ENCODE peak calls at places on chromosomes 16 and 17, in eight cellular contexts. One of them, this sample, is unnamed.
A peak's percentile ranks its signal among the peaks of the same experiment; 100 is the strongest.

GRCh38 chr17:59641799-59642484 is 22.2 kb downstream of the CLTC start:
- DNase-seq in pancreas: no peak
- DNase-seq in esophagus squamous epithelium: no peak
- DNase-seq in PC-3: peak; percentile 22
- DNase-seq in IMR-90: no peak
- DNase-seq in HepG2: no peak
- DNase-seq in left lung: no peak
- DNase-seq in body of pancreas: no peak
- DNase-seq in this sample: no peak

GRCh38 chr17:58960068-58960467 is 146.6 kb downstream of the TRIM37 start:
- DNase-seq in body of pancreas: peak; percentile 13
- DNase-seq in PC-3: peak; percentile 87
- DNase-seq in esophagus squamous epithelium: no peak
- DNase-seq in HepG2: peak; percentile 59
- DNase-seq in IMR-90: peak; percentile 74
- DNase-seq in pancreas: no peak
- DNase-seq in left lung: no peak
- DNase-seq in this sample: no peak

GRCh38 chr17:30292490-30292858 is 730 bp upstream of the BLMH start:
- DNase-seq in left lung: no peak
- DNase-seq in pancreas: no peak
- DNase-seq in IMR-90: no peak
- DNase-seq in HepG2: no peak
- DNase-seq in esophagus squamous epithelium: no peak
- DNase-seq in body of pancreas: no peak
- DNase-seq in PC-3: no peak
- DNase-seq in this sample: no peak

GRCh38 chr17:28545787-28546415 is 6.5 kb downstream of the UNC119 start:
- DNase-seq in IMR-90: no peak
- DNase-seq in pancreas: no peak
- DNase-seq in PC-3: no peak
- DNase-seq in esophagus squamous epithelium: no peak
- DNase-seq in body of pancreas: no peak
- DNase-seq in HepG2: no peak
- DNase-seq in left lung: no peak
- DNase-seq in this sample: no peak

GRCh38 chr17:4582101-4582501 is 2.2 kb upstream of the SMTNL2 start:
- DNase-seq in HepG2: no peak
- DNase-seq in IMR-90: no peak
- DNase-seq in body of pancreas: no peak
- DNase-seq in left lung: peak; percentile 50
- DNase-seq in PC-3: no peak
- DNase-seq in esophagus squamous epithelium: no peak
- DNase-seq in pancreas: no peak
- DNase-seq in this sample: no peak

GRCh38 chr17:77738666-77739531 is 219.6 kb upstream of the TNRC6C start:
- DNase-seq in pancreas: no peak
- DNase-seq in body of pancreas: no peak
- DNase-seq in PC-3: no peak
- DNase-seq in IMR-90: no peak
- DNase-seq in esophagus squamous epithelium: no peak
- DNase-seq in left lung: no peak
- DNase-seq in HepG2: no peak
- DNase-seq in this sample: no peak

GRCh38 chr17:33522623-33523022 is 229.5 kb upstream of the ASIC2 start:
- DNase-seq in pancreas: no peak
- DNase-seq in HepG2: no peak
- DNase-seq in body of pancreas: no peak
- DNase-seq in left lung: no peak
- DNase-seq in IMR-90: no peak
- DNase-seq in esophagus squamous epithelium: no peak
- DNase-seq in PC-3: no peak
- DNase-seq in this sample: no peak

GRCh38 chr16:15993128-15993527 is 43.7 kb downstream of the ABCC1 start:
- DNase-seq in HepG2: no peak
- DNase-seq in IMR-90: no peak
- DNase-seq in body of pancreas: no peak
- DNase-seq in left lung: no peak
- DNase-seq in pancreas: no peak
- DNase-seq in esophagus squamous epithelium: no peak
- DNase-seq in PC-3: no peak
- DNase-seq in this sample: no peak

GRCh38 chr16:54165174-54165911 is 121.2 kb downstream of the IRX3 start:
- DNase-seq in pancreas: no peak
- DNase-seq in PC-3: no peak
- DNase-seq in body of pancreas: no peak
- DNase-seq in HepG2: peak; percentile 99
- DNase-seq in esophagus squamous epithelium: no peak
- DNase-seq in IMR-90: no peak
- DNase-seq in left lung: no peak
- DNase-seq in this sample: no peak

GRCh38 chr17:13410874-13411273 is 190.9 kb downstream of the HS3ST3A1 start:
- DNase-seq in PC-3: peak; percentile 22
- DNase-seq in HepG2: peak; percentile 57
- DNase-seq in pancreas: peak; percentile 36
- DNase-seq in left lung: no peak
- DNase-seq in esophagus squamous epithelium: no peak
- DNase-seq in body of pancreas: peak; percentile 16
- DNase-seq in IMR-90: peak; percentile 44
- DNase-seq in this sample: no peak

GRCh38 chr16:85901110-85901509 is 2.1 kb downstream of the IRF8 start:
- DNase-seq in pancreas: no peak
- DNase-seq in IMR-90: no peak
- DNase-seq in body of pancreas: no peak
- DNase-seq in HepG2: no peak
- DNase-seq in left lung: no peak
- DNase-seq in esophagus squamous epithelium: no peak
- DNase-seq in PC-3: no peak
- DNase-seq in this sample: no peak

GRCh38 chr17:44599298-44600175 is 42.3 kb downstream of the FZD2 start:
- DNase-seq in esophagus squamous epithelium: peak; percentile 3
- DNase-seq in pancreas: peak; percentile 25
- DNase-seq in body of pancreas: peak; percentile 20
- DNase-seq in left lung: no peak
- DNase-seq in IMR-90: peak; percentile 99
- DNase-seq in HepG2: no peak
- DNase-seq in PC-3: peak; percentile 94
- DNase-seq in this sample: peak; percentile 93

GRCh38 chr17:41518031-41518430 is 659 bp downstream of the KRT15 start:
- DNase-seq in pancreas: no peak
- DNase-seq in PC-3: no peak
- DNase-seq in left lung: no peak
- DNase-seq in esophagus squamous epithelium: no peak
- DNase-seq in body of pancreas: no peak
- DNase-seq in HepG2: no peak
- DNase-seq in IMR-90: no peak
- DNase-seq in this sample: no peak

GRCh38 chr17:45784293-45784582 is at the start of gene CRHR1:
- DNase-seq in HepG2: no peak
- DNase-seq in body of pancreas: no peak
- DNase-seq in IMR-90: no peak
- DNase-seq in PC-3: no peak
- DNase-seq in pancreas: no peak
- DNase-seq in left lung: no peak
- DNase-seq in esophagus squamous epithelium: no peak
- DNase-seq in this sample: no peak

GRCh38 chr17:1872976-1873375 is 43.2 kb downstream of the RPA1 start:
- DNase-seq in esophagus squamous epithelium: no peak
- DNase-seq in pancreas: no peak
- DNase-seq in body of pancreas: no peak
- DNase-seq in HepG2: no peak
- DNase-seq in left lung: no peak
- DNase-seq in IMR-90: no peak
- DNase-seq in PC-3: no peak
- DNase-seq in this sample: no peak

GRCh38 chr16:87489434-87490045 is 3.3 kb downstream of the ZCCHC14 start:
- DNase-seq in PC-3: no peak
- DNase-seq in pancreas: no peak
- DNase-seq in HepG2: peak; percentile 45
- DNase-seq in body of pancreas: no peak
- DNase-seq in esophagus squamous epithelium: no peak
- DNase-seq in IMR-90: no peak
- DNase-seq in left lung: no peak
- DNase-seq in this sample: no peak

GRCh38 chr16:81995651-81996050 is 15.6 kb downstream of the SDR42E1 start:
- DNase-seq in body of pancreas: no peak
- DNase-seq in PC-3: peak; percentile 75
- DNase-seq in esophagus squamous epithelium: no peak
- DNase-seq in IMR-90: peak; percentile 36
- DNase-seq in HepG2: no peak
- DNase-seq in left lung: no peak
- DNase-seq in pancreas: no peak
- DNase-seq in this sample: no peak

GRCh38 chr17:82794781-82795505 is 43.1 kb downstream of the TBCD start:
- DNase-seq in left lung: no peak
- DNase-seq in body of pancreas: peak; percentile 20
- DNase-seq in IMR-90: peak; percentile 20
- DNase-seq in pancreas: no peak
- DNase-seq in PC-3: no peak
- DNase-seq in HepG2: no peak
- DNase-seq in esophagus squamous epithelium: no peak
- DNase-seq in this sample: no peak

GRCh38 chr16:68070249-68070725 is 14.9 kb upstream of the NFATC3 start:
- DNase-seq in IMR-90: no peak
- DNase-seq in PC-3: no peak
- DNase-seq in esophagus squamous epithelium: no peak
- DNase-seq in left lung: no peak
- DNase-seq in HepG2: no peak
- DNase-seq in body of pancreas: no peak
- DNase-seq in pancreas: no peak
- DNase-seq in this sample: no peak

DNA sequence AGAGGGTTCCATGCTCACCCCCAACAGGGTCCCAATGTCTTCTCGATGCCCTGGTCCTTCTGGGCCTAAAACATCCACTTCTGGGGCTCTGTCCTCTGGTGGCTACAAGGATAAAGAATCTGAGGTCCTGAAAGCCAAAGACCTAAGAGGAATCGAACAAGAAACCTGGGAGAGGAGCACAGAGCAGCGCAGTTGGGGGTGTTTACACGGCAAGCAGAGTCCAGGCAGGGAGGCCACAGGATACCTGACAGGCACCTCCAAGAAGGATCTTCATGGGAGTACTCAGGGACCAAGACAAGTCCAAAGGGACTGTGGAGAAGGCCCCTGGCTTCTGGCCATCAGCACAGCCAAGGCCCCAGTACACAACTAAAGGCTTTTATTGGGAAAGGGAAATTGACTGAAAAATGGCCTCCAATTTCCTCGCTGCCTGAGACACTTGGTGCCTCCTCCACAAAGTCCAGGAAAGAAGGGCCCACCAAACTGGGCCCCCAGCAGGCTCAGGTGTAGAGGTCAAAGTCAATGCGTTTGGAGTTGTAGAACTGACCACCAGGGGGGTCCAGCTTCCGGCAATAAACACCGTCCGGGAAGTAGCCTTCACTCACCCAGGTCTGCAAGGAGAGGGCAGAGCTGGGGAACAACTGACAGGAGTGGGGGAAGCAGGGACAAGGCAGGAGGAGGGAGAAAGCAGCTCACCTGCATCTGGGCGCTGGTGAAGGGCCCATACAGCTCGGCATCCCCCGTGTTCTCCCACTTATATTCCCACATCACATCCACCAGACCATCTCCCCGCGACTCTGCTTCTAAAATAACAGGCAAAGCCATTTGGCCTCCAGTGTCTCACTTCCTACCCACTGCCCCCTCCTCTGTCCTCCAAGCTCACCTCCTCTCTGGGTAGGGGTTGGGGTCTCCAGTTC is 2.4 kb downstream of the CD2BP2 start:
- DNase-seq in body of pancreas: no peak
- DNase-seq in IMR-90: no peak
- DNase-seq in HepG2: peak; percentile 68
- DNase-seq in esophagus squamous epithelium: no peak
- DNase-seq in pancreas: peak; percentile 20
- DNase-seq in PC-3: no peak
- DNase-seq in left lung: peak; percentile 2
- DNase-seq in this sample: no peak
- TF ChIP-seq CTCF in body of pancreas: no peak
- TF ChIP-seq CTCF in IMR-90: peak; percentile 8
- TF ChIP-seq CTCF in HepG2: peak; percentile 66
- TF ChIP-seq CTCF in esophagus squamous epithelium: peak; percentile 17
- TF ChIP-seq CTCF in pancreas: no peak
- TF ChIP-seq CTCF in PC-3: peak; percentile 18
- TF ChIP-seq CTCF in left lung: no peak
- TF ChIP-seq CTCF in this sample: no peak

GRCh38 chr16:55473584-55473983 is 5.4 kb upstream of the MMP2 start:
- DNase-seq in PC-3: no peak
- DNase-seq in IMR-90: no peak
- DNase-seq in pancreas: no peak
- DNase-seq in left lung: no peak
- DNase-seq in esophagus squamous epithelium: no peak
- DNase-seq in body of pancreas: no peak
- DNase-seq in HepG2: no peak
- DNase-seq in this sample: no peak
- H3K4me1 ChIP-seq in PC-3: peaks cover 25% of the 10 kb centered on the region
- H3K4me1 ChIP-seq in IMR-90: peaks cover 18% of the 10 kb centered on the region
- H3K4me1 ChIP-seq in pancreas: no peaks in the 10 kb centered on the region
- H3K4me1 ChIP-seq in left lung: no peaks in the 10 kb centered on the region
- H3K4me1 ChIP-seq in esophagus squamous epithelium: peaks cover 20% of the 10 kb centered on the region
- H3K4me1 ChIP-seq in body of pancreas: peaks cover 11% of the 10 kb centered on the region
- H3K4me1 ChIP-seq in HepG2: no peaks in the 10 kb centered on the region
- H3K4me1 ChIP-seq in this sample: peaks cover 11% of the 10 kb centered on the region

GRCh38 chr17:38864636-38865398 is 5.0 kb upstream of the LASP1 start:
- DNase-seq in HepG2: peak; percentile 66
- DNase-seq in body of pancreas: no peak
- DNase-seq in esophagus squamous epithelium: no peak
- DNase-seq in pancreas: no peak
- DNase-seq in IMR-90: peak; percentile 54
- DNase-seq in left lung: no peak
- DNase-seq in PC-3: no peak
- DNase-seq in this sample: no peak
- TF ChIP-seq CTCF in HepG2: peak; percentile 71
- TF ChIP-seq CTCF in body of pancreas: no peak
- TF ChIP-seq CTCF in esophagus squamous epithelium: peak; percentile 29
- TF ChIP-seq CTCF in pancreas: no peak
- TF ChIP-seq CTCF in IMR-90: peak; percentile 46
- TF ChIP-seq CTCF in left lung: no peak
- TF ChIP-seq CTCF in PC-3: no peak
- TF ChIP-seq CTCF in this sample: no peak

GRCh38 chr16:88761830-88762229 is 23.2 kb downstream of the PIEZO1 start:
- DNase-seq in pancreas: no peak
- DNase-seq in HepG2: no peak
- DNase-seq in esophagus squamous epithelium: no peak
- DNase-seq in body of pancreas: no peak
- DNase-seq in IMR-90: no peak
- DNase-seq in PC-3: no peak
- DNase-seq in left lung: no peak
- DNase-seq in this sample: no peak

GRCh38 chr16:88762941-88763340 is 22.1 kb downstream of the PIEZO1 start:
- DNase-seq in esophagus squamous epithelium: no peak
- DNase-seq in body of pancreas: no peak
- DNase-seq in HepG2: no peak
- DNase-seq in left lung: no peak
- DNase-seq in IMR-90: no peak
- DNase-seq in PC-3: no peak
- DNase-seq in pancreas: no peak
- DNase-seq in this sample: no peak

GRCh38 chr16:88761143-88761534 is 23.9 kb downstream of the PIEZO1 start:
- DNase-seq in PC-3: no peak
- DNase-seq in IMR-90: no peak
- DNase-seq in left lung: no peak
- DNase-seq in HepG2: no peak
- DNase-seq in body of pancreas: no peak
- DNase-seq in esophagus squamous epithelium: no peak
- DNase-seq in pancreas: no peak
- DNase-seq in this sample: no peak

GRCh38 chr16:88763502-88764053 is 21.4 kb downstream of the PIEZO1 start:
- DNase-seq in HepG2: peak; percentile 97
- DNase-seq in left lung: no peak
- DNase-seq in esophagus squamous epithelium: no peak
- DNase-seq in pancreas: no peak
- DNase-seq in IMR-90: no peak
- DNase-seq in body of pancreas: peak; percentile 50
- DNase-seq in PC-3: no peak
- DNase-seq in this sample: no peak

GRCh38 chr16:88762258-88762870 is 22.7 kb downstream of the PIEZO1 start:
- DNase-seq in HepG2: no peak
- DNase-seq in pancreas: no peak
- DNase-seq in esophagus squamous epithelium: no peak
- DNase-seq in IMR-90: no peak
- DNase-seq in PC-3: no peak
- DNase-seq in body of pancreas: no peak
- DNase-seq in left lung: no peak
- DNase-seq in this sample: no peak
- H3K4me1 ChIP-seq in HepG2: peaks cover 69% of the 10 kb centered on the region
- H3K4me1 ChIP-seq in pancreas: no peaks in the 10 kb centered on the region
- H3K4me1 ChIP-seq in esophagus squamous epithelium: peaks cover 50% of the 10 kb centered on the region
- H3K4me1 ChIP-seq in IMR-90: peaks cover 30% of the 10 kb centered on the region
- H3K4me1 ChIP-seq in PC-3: peaks cover 39% of the 10 kb centered on the region
- H3K4me1 ChIP-seq in body of pancreas: peaks cover 79% of the 10 kb centered on the region
- H3K4me1 ChIP-seq in left lung: peaks cover 89% of the 10 kb centered on the region
- H3K4me1 ChIP-seq in this sample: no peaks in the 10 kb centered on the region